ENCODE peak calls at places on chromosome 17, in eight cellular contexts. S is prostate gland, R is cardiac muscle cell, Y is right atrium auricular region, M is tibial nerve, Q is astrocyte of the spinal cord, K is PC-9, I is fibroblast of the aortic adventitia. U is an unnamed sample.

GRCh38 chr17:41133880-41134735 is 6.2 kb downstream of the KRTAP4-6 start:
- DNase-seq in S (no peak), R (no peak), Y (no peak), M (no peak), Q (no peak), K (no peak), I (no peak), U (no peak)

GRCh38 chr17:79936661-79937434 is 97.6 kb upstream of the CBX4 start:
- DNase-seq in S (no peak), R (no peak), Y (no peak), M (no peak), Q (no peak), K (no peak), I (no peak), U (no peak)

GRCh38 chr17:21295036-21295952 is 10.8 kb downstream of the MAP2K3 start:
- DNase-seq in S (no peak), R (peak), Y (no peak), M (no peak), Q (peak), K (no peak), I (no peak), U (no peak)

GRCh38 chr17:47797797-47798196 is 23.8 kb downstream of the OSBPL7 start:
- DNase-seq in S (no peak), R (peak), Y (no peak), M (no peak), Q (no peak), K (no peak), I (peak), U (no peak)

GRCh38 chr17:49646391-49647255 is 31.3 kb downstream of the SPOP start:
- DNase-seq in S (no peak), R (peak), Y (no peak), M (no peak), Q (peak), K (peak), I (peak), U (no peak)

GRCh38 chr17:61837175-61838051 is 25.9 kb downstream of the BRIP1 start:
- DNase-seq in S (peak), R (peak), Y (no peak), M (peak), Q (peak), K (no peak), I (peak), U (peak)

GRCh38 chr17:37299257-37299985 is 76.4 kb upstream of the C17orf78 start:
- DNase-seq in S (peak), R (peak), Y (no peak), M (no peak), Q (peak), K (no peak), I (peak), U (peak)

GRCh38 chr17:81967533-81968395 is 6.8 kb upstream of the NOTUM start:
- DNase-seq in S (peak), R (peak), Y (peak), M (peak), Q (peak), K (no peak), I (peak), U (no peak)

GRCh38 chr17:62718420-62718819 is 89.7 kb downstream of the MARCHF10 start:
- DNase-seq in S (no peak), R (peak), Y (no peak), M (no peak), Q (peak), K (peak), I (peak), U (no peak)

GRCh38 chr17:40949406-40949805 is 12.0 kb upstream of the KRT23 start:
- DNase-seq in S (no peak), R (no peak), Y (no peak), M (no peak), Q (no peak), K (no peak), I (no peak), U (no peak)

GRCh38 chr17:33819539-33819938 is 435.5 kb upstream of the CCL2 start:
- DNase-seq in S (no peak), R (no peak), Y (no peak), M (no peak), Q (no peak), K (no peak), I (no peak), U (no peak)

GRCh38 chr17:40366861-40367518 is 2.5 kb upstream of the GJD3 start:
- DNase-seq in S (no peak), R (no peak), Y (no peak), M (no peak), Q (no peak), K (no peak), I (no peak), U (no peak)

GRCh38 chr17:44887971-44888955 is 11.0 kb downstream of the EFTUD2 start:
- DNase-seq in S (no peak), R (no peak), Y (no peak), M (no peak), Q (no peak), K (no peak), I (no peak), U (no peak)

GRCh38 chr17:68305132-68305531 is 13.8 kb downstream of the ARSG start:
- DNase-seq in S (no peak), R (no peak), Y (no peak), M (no peak), Q (no peak), K (no peak), I (no peak), U (no peak)

GRCh38 chr17:45855691-45856315 is 11.1 kb downstream of the SPPL2C start:
- DNase-seq in S (no peak), R (no peak), Y (no peak), M (no peak), Q (no peak), K (no peak), I (no peak), U (no peak)

GRCh38 chr17:70767102-70767701 is 597.9 kb downstream of the KCNJ2 start:
- DNase-seq in S (no peak), R (peak), Y (no peak), M (no peak), Q (peak), K (no peak), I (peak), U (peak)

GRCh38 chr17:13600475-13601316 is 1.0 kb downstream of the HS3ST3A1 start:
- DNase-seq in S (no peak), R (peak), Y (no peak), M (no peak), Q (peak), K (no peak), I (no peak), U (no peak)

GRCh38 chr17:47736501-47737211 is 3.6 kb downstream of the TBX21 start:
- DNase-seq in S (no peak), R (no peak), Y (peak), M (no peak), Q (no peak), K (no peak), I (no peak), U (no peak)

GRCh38 chr17:44219126-44219635 is 294 bp downstream of the UBTF start:
- DNase-seq in S (peak), R (peak), Y (no peak), M (no peak), Q (peak), K (no peak), I (peak), U (no peak)

GRCh38 chr17:17433260-17433659 is 43.5 kb upstream of the MED9 start:
- DNase-seq in S (no peak), R (peak), Y (no peak), M (no peak), Q (no peak), K (no peak), I (peak), U (no peak)

GRCh38 chr17:81712468-81713003 is 452 bp downstream of the SLC25A10 start:
- DNase-seq in S (peak), R (peak), Y (no peak), M (no peak), Q (no peak), K (no peak), I (no peak), U (no peak)

GRCh38 chr17:68152161-68152571 is 95.7 kb upstream of the AMZ2 start:
- DNase-seq in S (no peak), R (no peak), Y (no peak), M (no peak), Q (no peak), K (no peak), I (no peak), U (no peak)

DNA sequence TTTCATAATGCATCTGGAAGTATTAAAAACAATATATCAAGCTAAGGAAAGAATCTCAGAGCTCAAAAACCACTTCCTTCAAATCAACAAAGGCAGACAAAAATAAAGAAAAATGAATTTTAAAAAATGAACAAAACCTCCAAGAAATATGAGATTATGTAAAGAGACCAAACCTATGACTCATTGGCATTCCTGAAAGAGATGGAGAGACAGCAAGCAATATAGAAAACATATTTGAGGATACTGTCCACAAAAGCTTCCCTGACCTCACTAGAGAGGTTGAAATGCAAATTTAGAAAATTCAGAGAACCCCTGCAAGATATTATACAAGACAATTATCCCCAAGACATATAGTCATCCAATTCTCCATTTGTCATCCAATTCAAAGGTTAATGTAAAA is 311.3 kb upstream of the SOX9 start:
- DNase-seq in S (no peak), R (no peak), Y (no peak), M (no peak), Q (no peak), K (no peak), I (no peak), U (no peak)
- TF ChIP-seq CTCF in S (no peak), R (no peak), Y (no peak), M (no peak), Q (no peak), K (no peak), I (no peak), U (no peak)

GRCh38 chr17:333626-334396 is 18.8 kb downstream of the RPH3AL start:
- DNase-seq in S (no peak), R (peak), Y (peak), M (peak), Q (peak), K (no peak), I (peak), U (no peak)
- H3K4me3 ChIP-seq in S (no peak), R (no peak), Y (peak), M (peak), Q (no peak), K (no peak), I (no peak), U (no peak)

DNA sequence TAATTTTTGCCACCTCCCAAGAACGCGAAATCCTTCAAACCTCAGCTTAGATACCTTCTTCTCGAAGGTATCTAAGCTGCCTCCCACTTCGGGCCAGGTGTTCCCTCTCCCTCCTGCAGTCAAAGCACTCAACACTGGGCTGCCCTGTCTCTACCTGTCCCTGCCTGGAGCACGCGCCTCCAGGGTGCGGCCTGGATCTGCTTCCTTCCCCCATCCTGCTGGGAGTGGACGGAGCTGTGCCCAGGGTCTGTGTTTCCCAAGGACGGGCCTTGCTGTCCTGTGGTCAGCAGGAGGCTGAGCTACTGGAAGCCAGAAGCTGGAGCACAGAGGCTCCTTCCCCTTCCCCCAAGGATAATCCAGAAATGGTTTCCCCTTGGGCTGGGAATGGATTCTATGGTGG is 16.7 kb downstream of the LLGL2 start:
- DNase-seq in S (no peak), R (no peak), Y (no peak), M (no peak), Q (no peak), K (no peak), I (no peak), U (no peak)
- TF ChIP-seq CTCF in S (no peak), R (no peak), Y (no peak), M (no peak), Q (no peak), K (no peak), I (no peak), U (no peak)

GRCh38 chr17:66842959-66843358 is 8.0 kb downstream of the CACNG5 start:
- DNase-seq in S (no peak), R (no peak), Y (no peak), M (no peak), Q (no peak), K (no peak), I (no peak), U (no peak)
- H3K4me3 ChIP-seq in S (no peak), R (no peak), Y (no peak), M (no peak), Q (no peak), K (no peak), I (no peak), U (no peak)

U was measured in LNCaP clone FGC.